ENCODE peak calls at places on chromosomes 16 and 17, in nine cellular contexts. J is left lung, D is neural progenitor cell, G is IMR-90, T is tibial nerve, E is cardiac muscle cell, S is fibroblast of lung, F is GM23248, M is endothelial cell of umbilical vein. A is an unnamed sample.

GRCh38 chr17:77503916-77504651 is 363.3 kb downstream of the SEC14L1 start:
- DNase-seq in T (no peak), M (no peak), E (no peak), G (no peak), S (no peak), J (no peak), F (no peak), D (no peak), A (no peak)

GRCh38 chr16:21060027-21060510 is 90.6 kb downstream of the DNAH3 start:
- DNase-seq in J (no peak), S (no peak), E (no peak), D (no peak), T (no peak), G (no peak), F (no peak), M (no peak), A (no peak)

GRCh38 chr17:64024215-64024654 is 3.8 kb upstream of the ICAM2 start:
- DNase-seq in S (no peak), T (no peak), D (no peak), M (peak; percentile 87), F (no peak), E (no peak), G (no peak), J (no peak), A (no peak)

GRCh38 chr16:12120331-12120981 is 143.9 kb downstream of the SNX29 start:
- DNase-seq in J (no peak), F (no peak), G (peak; percentile 84), T (no peak), M (no peak), D (no peak), S (peak; percentile 70), E (peak; percentile 71), A (peak; percentile 78)

GRCh38 chr17:34386925-34387550 is 24.0 kb upstream of the CCL1 start:
- DNase-seq in S (peak; percentile 2), G (peak; percentile 46), F (peak; percentile 12), E (peak; percentile 65), T (no peak), D (no peak), M (peak; percentile 53), J (no peak), A (peak; percentile 18)

GRCh38 chr17:42670199-42670924 is 6.4 kb downstream of the PLEKHH3 start:
- DNase-seq in M (no peak), D (peak; percentile 79), S (no peak), T (no peak), E (no peak), J (no peak), G (no peak), F (no peak), A (no peak)

GRCh38 chr17:50835563-50836231 is at the start of gene WFIKKN2:
- DNase-seq in S (no peak), D (peak; percentile 48), M (no peak), E (no peak), F (no peak), G (no peak), T (no peak), J (no peak), A (no peak)

GRCh38 chr17:79861371-79862216 is 22.4 kb upstream of the CBX4 start:
- DNase-seq in F (no peak), E (peak; percentile 49), M (no peak), G (no peak), T (no peak), J (no peak), S (no peak), D (no peak), A (peak; percentile 40)

GRCh38 chr16:25052530-25052929 is 37.4 kb upstream of the ARHGAP17 start:
- DNase-seq in S (no peak), E (no peak), T (no peak), M (no peak), D (no peak), F (no peak), G (no peak), J (no peak), A (no peak)

GRCh38 chr16:20191566-20191965 is 117.9 kb upstream of the GPR139 start:
- DNase-seq in E (peak; percentile 0), D (no peak), S (no peak), M (no peak), T (no peak), F (no peak), G (peak; percentile 2), J (no peak), A (peak; percentile 16)

GRCh38 chr16:75011634-75012307 is 12.9 kb downstream of the ZNRF1 start:
- DNase-seq in F (peak; percentile 93), M (peak; percentile 89), E (peak; percentile 86), J (no peak), D (no peak), S (peak; percentile 94), G (peak; percentile 92), T (no peak), A (no peak)

GRCh38 chr17:5499790-5500189 is 13.4 kb downstream of the MIS12 start:
- DNase-seq in T (no peak), J (no peak), F (peak; percentile 39), M (no peak), S (no peak), D (peak; percentile 75), E (no peak), G (no peak), A (no peak)
- H3K4me3 ChIP-seq in T (peak overlapping the region; percentile 54), J (peak overlapping the region; percentile 34), F (peak overlapping the region; percentile 78), M (no peak overlapping the region), S (peak overlapping the region; percentile 75), D (peak overlapping the region; percentile 88), E (peak overlapping the region; percentile 53), G (peak overlapping the region; percentile 91), A (no peak overlapping the region)

GRCh38 chr17:17785407-17785806 is 51.4 kb downstream of the SREBF1 start:
- DNase-seq in D (no peak), S (no peak), G (no peak), M (no peak), F (no peak), J (no peak), T (no peak), E (no peak), A (peak; percentile 56)

GRCh38 chr17:17783825-17784598 is 52.8 kb downstream of the SREBF1 start:
- DNase-seq in M (peak; percentile 38), T (no peak), E (peak; percentile 81), F (peak; percentile 63), D (peak; percentile 92), G (no peak), J (no peak), S (peak; percentile 74), A (peak; percentile 98)

GRCh38 chr17:17783121-17783824 is 53.5 kb downstream of the SREBF1 start:
- DNase-seq in D (peak; percentile 88), F (peak; percentile 64), S (peak; percentile 40), J (peak; percentile 68), G (no peak), T (no peak), M (peak; percentile 32), E (peak; percentile 47), A (peak; percentile 98)

GRCh38 chr17:17782425-17783120 is 54.2 kb downstream of the SREBF1 start:
- DNase-seq in J (no peak), S (peak; percentile 30), F (peak; percentile 32), M (no peak), D (peak; percentile 72), T (no peak), E (peak; percentile 20), G (no peak), A (peak; percentile 94)

DNA sequence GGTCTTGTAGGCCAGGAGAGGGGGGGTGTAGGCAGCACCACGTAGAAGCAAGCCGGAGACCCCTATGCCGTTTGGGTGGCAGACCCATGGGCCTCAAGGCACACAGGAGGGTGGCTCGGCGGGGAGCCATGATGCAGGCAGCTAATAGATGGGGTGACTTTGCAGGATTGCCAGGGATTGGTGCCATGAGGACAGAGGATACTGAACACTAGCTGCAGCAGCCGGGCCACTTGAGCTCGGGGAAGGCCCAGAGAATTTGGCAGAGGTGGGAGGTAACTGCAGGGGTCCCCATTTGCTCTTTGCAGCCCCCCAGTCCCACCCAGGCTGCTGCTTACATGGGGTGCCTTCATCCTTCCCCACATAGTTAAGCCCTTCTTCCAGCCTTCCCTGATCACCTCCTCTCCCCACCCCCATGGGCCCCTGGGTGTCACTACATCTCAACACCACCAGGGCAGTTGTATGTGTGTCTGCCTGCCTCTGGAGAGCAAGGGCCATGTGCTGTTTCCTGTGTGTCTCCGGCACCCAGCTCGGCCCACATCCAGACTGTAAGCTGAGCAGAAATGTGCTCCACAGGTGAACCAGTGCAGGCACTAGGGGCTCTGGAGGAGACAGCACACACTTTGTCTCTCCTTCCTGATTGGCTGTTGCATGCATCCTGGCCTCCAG is 52.1 kb downstream of the SREBF1 start:
- DNase-seq in G (no peak), J (no peak), M (no peak), S (no peak), T (no peak), D (peak; percentile 56), F (peak; percentile 60), E (no peak), A (peak; percentile 85)
- H3K27ac ChIP-seq in G (no peak overlapping the region), J (no peak overlapping the region), M (no peak overlapping the region), S (no peak overlapping the region), T (peak overlapping the region; percentile 82), D (no peak overlapping the region), F (no peak overlapping the region), E (peak overlapping the region; percentile 96), A (peak overlapping the region; percentile 86)

GRCh38 chr17:7652659-7653343 is 2.1 kb downstream of the ATP1B2 start:
- DNase-seq in E (no peak), M (no peak), G (no peak), S (no peak), J (no peak), T (no peak), F (no peak), D (no peak), A (no peak)
- H3K27me3 ChIP-seq in E (no peaks in the 10 kb centered on the region), M (peaks cover 45% of the 10 kb centered on the region), G (peaks cover 61% of the 10 kb centered on the region), S (peaks cover 39% of the 10 kb centered on the region), J (peaks cover 61% of the 10 kb centered on the region), T (peaks cover 38% of the 10 kb centered on the region), F (peaks cover 42% of the 10 kb centered on the region), D (peaks cover 37% of the 10 kb centered on the region), A (peaks cover 7% of the 10 kb centered on the region)

GRCh38 chr17:57783338-57783742 is 38.2 kb upstream of the CCDC182 start:
- DNase-seq in D (peak; percentile 93), M (peak; percentile 59), E (peak; percentile 51), F (peak; percentile 52), J (peak; percentile 62), T (peak; percentile 19), S (peak; percentile 22), G (peak; percentile 5), A (peak; percentile 87)
- H3K4me3 ChIP-seq in D (peak overlapping the region; percentile 29), M (no peak overlapping the region), E (no peak overlapping the region), F (no peak overlapping the region), J (no peak overlapping the region), T (peak overlapping the region; percentile 4), S (no peak overlapping the region), G (no peak overlapping the region), A (no peak overlapping the region)

A was measured in SJCRH30.